ENCODE peak calls at places on chromosomes 3 and 15, in four cellular contexts. Y, J, Q and W are unnamed samples.

GRCh38 chr15:72423256-72423655 is 25.2 kb downstream of the TMEM202 start:
- DNase-seq in J (peak), Q (no peak), Y (no peak), W (peak)

GRCh38 chr3:73733796-73734195 is 109.1 kb upstream of the PDZRN3 start:
- DNase-seq in Y (no peak), Q (no peak), J (no peak), W (no peak)

GRCh38 chr15:32872606-32873291 is 154.9 kb downstream of the GREM1 start:
- DNase-seq in Y (no peak), Q (peak), J (peak), W (no peak)

GRCh38 chr3:66336358-66336766 is 115.6 kb downstream of the SLC25A26 start:
- DNase-seq in Y (no peak), J (peak), Q (peak), W (peak)

GRCh38 chr15:40029979-40030893 is 8.7 kb downstream of the SRP14 start:
- DNase-seq in Q (peak), J (peak), Y (no peak), W (no peak)

GRCh38 chr3:73718326-73719110 is 93.8 kb upstream of the PDZRN3 start:
- DNase-seq in J (peak), Y (no peak), Q (peak), W (no peak)

GRCh38 chr3:122942937-122943827 is 84.4 kb downstream of the SEMA5B start:
- DNase-seq in Q (peak), J (peak), Y (peak), W (peak)

GRCh38 chr15:25542648-25543047 is 103.8 kb upstream of the UBE3A start:
- DNase-seq in J (no peak), Y (no peak), Q (no peak), W (no peak)

GRCh38 chr15:86231864-86232801 is 152.5 kb downstream of the AGBL1 start:
- DNase-seq in Q (peak), Y (no peak), J (peak), W (no peak)

GRCh38 chr3:15708882-15709677 is 88.7 kb downstream of the ANKRD28 start:
- DNase-seq in Y (no peak), J (peak), Q (peak), W (no peak)

GRCh38 chr3:195154111-195154791 is 116.7 kb downstream of the XXYLT1 start:
- DNase-seq in Y (no peak), J (peak), Q (no peak), W (no peak)

GRCh38 chr15:69092159-69092558 is 68.3 kb upstream of the GLCE start:
- DNase-seq in Y (peak), J (peak), Q (peak), W (peak)

GRCh38 chr3:124512881-124513609 is 217.2 kb upstream of the UMPS start:
- DNase-seq in J (no peak), Q (no peak), Y (no peak), W (no peak)

GRCh38 chr3:32510075-32510724 is 7.5 kb upstream of the CMTM6 start:
- DNase-seq in Y (no peak), J (peak), Q (peak), W (peak)

GRCh38 chr15:89802986-89803820 is 11.4 kb downstream of the ANPEP start:
- DNase-seq in Q (no peak), Y (no peak), J (no peak), W (no peak)

GRCh38 chr3:127349501-127350171 is 61.8 kb upstream of the PRR20G start:
- DNase-seq in Q (no peak), Y (no peak), J (no peak), W (no peak)

GRCh38 chr15:44033894-44034293 is 161.2 kb downstream of the FRMD5 start:
- DNase-seq in J (peak), Y (peak), Q (peak), W (peak)

GRCh38 chr3:125143538-125143937 is 69.0 kb downstream of the SLC12A8 start:
- DNase-seq in J (no peak), Y (no peak), Q (peak), W (no peak)

GRCh38 chr3:138609898-138610266 is 1.3 kb downstream of the FAIM start:
- DNase-seq in Y (no peak), Q (no peak), J (no peak), W (no peak)

GRCh38 chr3:30657914-30658313 is 51.5 kb downstream of the TGFBR2 start:
- DNase-seq in Y (no peak), J (peak), Q (peak), W (no peak)

GRCh38 chr15:59792359-59792758 is 103.2 kb upstream of the BNIP2 start:
- DNase-seq in J (no peak), Q (no peak), Y (no peak), W (no peak)

GRCh38 chr15:28915935-28916334 is 30.2 kb downstream of the APBA2 start:
- DNase-seq in Q (no peak), J (no peak), Y (no peak), W (no peak)

GRCh38 chr3:141646760-141647561 is 91.1 kb upstream of the RNF7 start:
- DNase-seq in J (peak), Y (no peak), Q (peak), W (peak)

GRCh38 chr15:92538115-92538514 is 117.5 kb downstream of the FAM174B start:
- DNase-seq in Y (no peak), Q (no peak), J (no peak), W (no peak)

GRCh38 chr15:55343168-55343567 is 24.1 kb downstream of the PIGB start:
- DNase-seq in Q (no peak), Y (no peak), J (peak), W (no peak)

GRCh38 chr3:150074697-150075416 is 104.2 kb upstream of the PFN2 start:
- DNase-seq in J (no peak), Y (no peak), Q (no peak), W (no peak)
- H3K4me3 ChIP-seq in J (peak), Y (peak), Q (no peak), W (no peak)

GRCh38 chr15:41992803-41993190 is 20.4 kb upstream of the EHD4 start:
- DNase-seq in Q (no peak), J (no peak), Y (no peak), W (no peak)
- H3K4me3 ChIP-seq in Q (no peak), J (no peak), Y (no peak), W (no peak)

GRCh38 chr15:78859971-78860733 is 12.5 kb upstream of the MORF4L1 start:
- DNase-seq in Q (peak), J (peak), Y (peak), W (peak)
- H3K4me3 ChIP-seq in Q (peak), J (peak), Y (peak), W (peak)

DNA sequence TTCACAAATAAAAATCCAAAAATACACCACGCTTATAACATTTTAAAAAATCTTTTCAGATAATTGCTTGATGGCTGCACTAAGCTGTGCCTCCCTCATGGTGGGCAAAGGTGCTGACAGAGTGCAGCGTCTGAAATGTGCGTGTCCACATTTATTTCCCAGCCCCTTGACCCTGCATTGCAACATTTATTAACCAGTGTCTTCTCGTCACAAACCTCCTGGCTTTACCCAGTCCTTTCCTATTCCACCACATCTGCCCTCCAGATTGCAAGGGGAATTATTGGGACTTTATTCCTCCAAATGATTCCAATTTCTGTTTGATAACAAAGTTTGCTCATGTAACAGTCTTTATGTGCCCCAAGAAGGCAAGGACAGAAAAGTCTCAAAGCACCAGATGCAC is 5.5 kb downstream of the RASGRP1 start:
- DNase-seq in Q (no peak), J (peak), Y (no peak), W (no peak)
- H3K4me3 ChIP-seq in Q (no peak), J (no peak), Y (no peak), W (no peak)

GRCh38 chr15:81375461-81375860 is 1.4 kb upstream of the TMC3 start:
- DNase-seq in J (no peak), Q (peak), Y (no peak), W (no peak)

GRCh38 chr15:81372571-81372970 is 1.4 kb downstream of the TMC3 start:
- DNase-seq in Q (no peak), Y (no peak), J (no peak), W (no peak)

GRCh38 chr15:81377871-81378270 is 3.9 kb upstream of the TMC3 start:
- DNase-seq in Q (no peak), J (no peak), Y (no peak), W (no peak)

GRCh38 chr15:81378438-81378837 is 4.4 kb upstream of the TMC3 start:
- DNase-seq in Q (no peak), J (no peak), Y (no peak), W (no peak)

GRCh38 chr15:81373996-81374395 is at the start of gene TMC3:
- DNase-seq in Q (peak), Y (no peak), J (peak), W (no peak)
- H3K4me3 ChIP-seq in Q (no peak), Y (no peak), J (no peak), W (no peak)

GRCh38 chr15:88624971-88625290 is 3.8 kb downstream of the AEN start:
- DNase-seq in Q (peak), Y (no peak), J (peak), W (no peak)
- H3K4me3 ChIP-seq in Q (peak), Y (no peak), J (peak), W (peak)

GRCh38 chr3:36443042-36443686 is 62.9 kb downstream of the STAC start:
- DNase-seq in J (no peak), Q (no peak), Y (no peak), W (no peak)
- H3K4me3 ChIP-seq in J (no peak), Q (no peak), Y (no peak), W (no peak)

GRCh38 chr3:152382312-152383135 is 113.8 kb downstream of the MBNL1 start:
- DNase-seq in Y (no peak), Q (peak), J (no peak), W (no peak)
- H3K4me3 ChIP-seq in Y (no peak), Q (peak), J (peak), W (no peak)

GRCh38 chr3:22894877-22895276 is 308.2 kb upstream of the UBE2E2 start:
- DNase-seq in J (no peak), Y (no peak), Q (no peak), W (no peak)
- H3K4me3 ChIP-seq in J (no peak), Y (no peak), Q (no peak), W (no peak)

GRCh38 chr3:154889227-154889634 is 190.9 kb upstream of the MME start:
- DNase-seq in Y (no peak), J (no peak), Q (no peak), W (no peak)
- H3K4me3 ChIP-seq in Y (no peak), J (no peak), Q (no peak), W (no peak)